ENCODE peak calls at places on chromosomes 13 and 19, in four cellular contexts. X is GM23248, Y is mammary epithelial cell, D is IMR-90. B is an unnamed sample.

GRCh38 chr13:94128430-94128829 is 351.1 kb downstream of the DCT start:
- DNase-seq in X (peak; percentile 4), Y (no peak), D (no peak), B (no peak)

GRCh38 chr19:30361721-30362120 is 10.5 kb upstream of the ZNF536 start:
- DNase-seq in X (no peak), Y (no peak), D (no peak), B (no peak)

GRCh38 chr13:94657167-94657566 is 55.2 kb downstream of the SOX21 start:
- DNase-seq in X (peak; percentile 65), Y (peak; percentile 50), D (peak; percentile 57), B (no peak)

GRCh38 chr19:33063356-33064116 is 1.2 kb downstream of the RHPN2 start:
- DNase-seq in X (no peak), Y (no peak), D (peak; percentile 30), B (no peak)

GRCh38 chr19:480016-480855 is 16.1 kb upstream of the MADCAM1 start:
- DNase-seq in X (peak; percentile 76), Y (peak; percentile 28), D (no peak), B (peak; percentile 55)

GRCh38 chr13:74770361-74770760 is 636.2 kb upstream of the KLF12 start:
- DNase-seq in X (peak; percentile 91), Y (peak; percentile 81), D (peak; percentile 94), B (no peak)

GRCh38 chr13:38657191-38657590 is 29.7 kb upstream of the FREM2 start:
- DNase-seq in X (peak; percentile 65), Y (peak; percentile 39), D (peak; percentile 6), B (no peak)

GRCh38 chr13:44431150-44431549 is 57.5 kb downstream of the SERP2 start:
- DNase-seq in X (no peak), Y (no peak), D (no peak), B (no peak)

GRCh38 chr19:18339703-18340102 is 695 bp upstream of the PGPEP1 start:
- DNase-seq in X (peak; percentile 46), Y (no peak), D (peak; percentile 25), B (no peak)

GRCh38 chr13:102817241-102817640 is 18.3 kb downstream of the BIVM start:
- DNase-seq in X (no peak), Y (no peak), D (no peak), B (no peak)

GRCh38 chr13:98846521-98846920 is 94.0 kb upstream of the SLC15A1 start:
- DNase-seq in X (no peak), Y (no peak), D (no peak), B (no peak)

GRCh38 chr19:29308977-29309520 is 96.1 kb upstream of the UQCRFS1 start:
- DNase-seq in X (no peak), Y (no peak), D (no peak), B (no peak)

GRCh38 chr19:10624585-10624984 is 768 bp upstream of the SLC44A2 start:
- DNase-seq in X (no peak), Y (no peak), D (no peak), B (no peak)

GRCh38 chr13:36921902-36922301 is 1.9 kb upstream of the SMAD9 start:
- DNase-seq in X (no peak), Y (no peak), D (no peak), B (no peak)

GRCh38 chr13:42753697-42754096 is 27.7 kb upstream of the FAM216B start:
- DNase-seq in X (no peak), Y (no peak), D (no peak), B (no peak)

GRCh38 chr13:40404967-40405716 is 261.3 kb downstream of the FOXO1 start:
- DNase-seq in X (no peak), Y (no peak), D (no peak), B (no peak)

DNA sequence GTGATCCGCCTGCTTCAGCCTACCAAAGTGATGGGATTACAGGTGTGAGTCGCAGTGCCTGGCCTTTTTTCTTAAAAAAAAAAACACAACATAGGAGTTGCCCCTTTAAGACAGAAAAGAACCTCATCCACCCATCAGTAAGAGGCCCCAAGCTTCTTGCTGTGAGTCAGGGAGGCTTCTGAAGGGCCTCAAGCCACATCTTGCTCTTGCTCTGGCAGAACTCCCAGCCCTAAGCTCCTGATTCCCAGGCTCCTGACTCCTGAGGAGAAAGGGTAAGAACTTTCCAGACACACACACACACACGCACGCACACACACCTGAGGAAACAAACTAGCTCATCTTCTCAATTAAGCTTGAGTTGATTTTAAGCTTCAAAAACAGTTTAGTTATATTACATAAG is 6.9 kb downstream of the ETFB start:
- DNase-seq in X (peak; percentile 96), Y (peak; percentile 85), D (peak; percentile 95), B (no peak)
- H3K4me2 ChIP-seq in X (peak overlapping the region; percentile 21), Y (no peak overlapping the region), D (peak overlapping the region; percentile 3), B (no peak overlapping the region)

GRCh38 chr19:6417713-6418561 is 6.7 kb downstream of the KHSRP start:
- DNase-seq in X (peak; percentile 38), Y (no peak), D (peak; percentile 5), B (peak; percentile 7)
- H3K27ac ChIP-seq in X (no peak overlapping the region), Y (no peak overlapping the region), D (no peak overlapping the region), B (no peak overlapping the region)

GRCh38 chr13:30898721-30899188 is 7.3 kb upstream of the MEDAG start:
- DNase-seq in X (peak; percentile 97), Y (peak; percentile 22), D (peak; percentile 98), B (peak; percentile 99)
- H3K4me2 ChIP-seq in X (peak overlapping the region; percentile 64), Y (no peak overlapping the region), D (peak overlapping the region; percentile 18), B (peak overlapping the region; percentile 21)

GRCh38 chr13:113915786-113916329 is 52.0 kb upstream of the GAS6 start:
- DNase-seq in X (no peak), Y (no peak), D (no peak), B (no peak)
- H3K27ac ChIP-seq in X (peak overlapping the region; percentile 53), Y (no peak overlapping the region), D (no peak overlapping the region), B (no peak overlapping the region)

GRCh38 chr13:47632311-47632710 is 368.8 kb downstream of the SUCLA2 start:
- DNase-seq in X (no peak), Y (no peak), D (no peak), B (no peak)
- H3K4me2 ChIP-seq in X (no peak overlapping the region), Y (no peak overlapping the region), D (no peak overlapping the region), B (no peak overlapping the region)

B was measured in endothelial cell of umbilical vein.